ENCODE peak calls at places on chromosomes 7 and 10, in five cellular contexts. V, A, Q, F and W are unnamed samples.

GRCh38 chr7:155381852-155382801 is 75.8 kb upstream of the EN2 start:
- DNase-seq in V (no peak), A (no peak), Q (no peak), F (no peak), W (no peak)

GRCh38 chr10:67114945-67115344 is 189.1 kb downstream of the LRRTM3 start:
- DNase-seq in V (no peak), A (no peak), Q (no peak), F (no peak), W (no peak)

GRCh38 chr10:119768455-119769094 is 42.7 kb downstream of the INPP5F start:
- DNase-seq in V (no peak), A (peak), Q (no peak), F (peak), W (no peak)

GRCh38 chr10:118868618-118869017 is 113.8 kb upstream of the CACUL1 start:
- DNase-seq in V (no peak), A (no peak), Q (no peak), F (peak), W (no peak)

GRCh38 chr7:157682064-157682945 is 345.5 kb downstream of the DNAJB6 start:
- DNase-seq in V (no peak), A (no peak), Q (no peak), F (no peak), W (no peak)

GRCh38 chr7:26813426-26813825 is 51.0 kb downstream of the SKAP2 start:
- DNase-seq in V (no peak), A (peak), Q (no peak), F (no peak), W (no peak)

GRCh38 chr7:78039791-78040776 is 241.5 kb downstream of the PHTF2 start:
- DNase-seq in V (peak), A (peak), Q (no peak), F (no peak), W (no peak)

GRCh38 chr7:78127009-78127408 is 328.4 kb downstream of the PHTF2 start:
- DNase-seq in V (no peak), A (no peak), Q (no peak), F (no peak), W (no peak)

GRCh38 chr10:59649606-59650346 is 59.9 kb downstream of the SLC16A9 start:
- DNase-seq in V (no peak), A (no peak), Q (no peak), F (no peak), W (no peak)

GRCh38 chr7:100098913-100099312 is 2.3 kb downstream of the MCM7 start:
- DNase-seq in V (no peak), A (no peak), Q (no peak), F (no peak), W (no peak)

GRCh38 chr10:132452216-132452650 is 55.2 kb downstream of the PWWP2B start:
- DNase-seq in V (peak), A (no peak), Q (no peak), F (no peak), W (no peak)

GRCh38 chr10:74223755-74224530 is 72.9 kb downstream of the ADK start:
- DNase-seq in V (no peak), A (peak), Q (no peak), F (peak), W (no peak)

GRCh38 chr7:48748081-48748833 is 176.1 kb upstream of the CDC14C start:
- DNase-seq in V (no peak), A (no peak), Q (no peak), F (no peak), W (no peak)

GRCh38 chr10:98170249-98171117 is 36.0 kb downstream of the R3HCC1L start:
- DNase-seq in V (no peak), A (peak), Q (peak), F (peak), W (no peak)

GRCh38 chr7:142583424-142583823 is 165.8 kb upstream of the PRSS1 start:
- DNase-seq in V (no peak), A (peak), Q (no peak), F (peak), W (peak)

GRCh38 chr7:66189695-66190503 is 15.2 kb upstream of the TPST1 start:
- DNase-seq in V (no peak), A (no peak), Q (no peak), F (no peak), W (no peak)

GRCh38 chr7:43698461-43699255 is 30.7 kb downstream of the COA1 start:
- DNase-seq in V (no peak), A (peak), Q (no peak), F (no peak), W (no peak)

GRCh38 chr10:13382759-13383753 is 35.0 kb upstream of the SEPHS1 start:
- DNase-seq in V (no peak), A (no peak), Q (no peak), F (peak), W (no peak)

GRCh38 chr10:125158528-125159485 is 1.6 kb downstream of the CTBP2 start:
- DNase-seq in V (peak), A (peak), Q (no peak), F (peak), W (no peak)

GRCh38 chr7:28328161-28328560 is 84.2 kb upstream of the CREB5 start:
- DNase-seq in V (no peak), A (no peak), Q (no peak), F (peak), W (no peak)

GRCh38 chr10:49257159-49257558 is 41.8 kb upstream of the C10orf71 start:
- DNase-seq in V (no peak), A (no peak), Q (no peak), F (no peak), W (no peak)

GRCh38 chr10:30437039-30437781 is 3.2 kb downstream of the MAP3K8 start:
- DNase-seq in V (no peak), A (peak), Q (no peak), F (no peak), W (no peak)

GRCh38 chr10:89042547-89042946 is 51.9 kb downstream of the FAS start:
- DNase-seq in V (no peak), A (no peak), Q (no peak), F (peak), W (no peak)

GRCh38 chr10:78260675-78261074 is 227.0 kb downstream of the RPS24 start:
- DNase-seq in V (no peak), A (no peak), Q (no peak), F (no peak), W (no peak)

GRCh38 chr7:147774461-147774860 is 816.1 kb upstream of the C7orf33 start:
- DNase-seq in V (no peak), A (no peak), Q (no peak), F (no peak), W (no peak)

GRCh38 chr7:43879477-43879876 is 10.2 kb upstream of the MRPS24 start:
- DNase-seq in V (no peak), A (peak), Q (no peak), F (peak), W (peak)

GRCh38 chr7:46900312-46901263 is 681.3 kb downstream of the TNS3 start:
- DNase-seq in V (no peak), A (no peak), Q (no peak), F (no peak), W (peak)

GRCh38 chr7:762891-763290 is 35.8 kb upstream of the PRKAR1B start:
- DNase-seq in V (no peak), A (no peak), Q (no peak), F (no peak), W (no peak)

GRCh38 chr10:57955076-57955475 is 312.6 kb downstream of the IPMK start:
- DNase-seq in V (no peak), A (peak), Q (no peak), F (peak), W (peak)

GRCh38 chr10:116403740-116404250 is 23.9 kb upstream of the PNLIPRP3 start:
- DNase-seq in V (no peak), A (no peak), Q (no peak), F (no peak), W (no peak)

GRCh38 chr7:27634892-27635538 is 27.7 kb downstream of the HIBADH start:
- DNase-seq in V (no peak), A (no peak), Q (no peak), F (no peak), W (no peak)

GRCh38 chr10:88693392-88694020 is 12.5 kb upstream of the LIPK start:
- DNase-seq in V (no peak), A (peak), Q (no peak), F (no peak), W (no peak)

GRCh38 chr10:128887856-128888255 is 579.2 kb upstream of the MGMT start:
- DNase-seq in V (no peak), A (no peak), Q (no peak), F (no peak), W (no peak)

GRCh38 chr7:88338521-88338920 is 31.8 kb upstream of the STEAP4 start:
- DNase-seq in V (no peak), A (no peak), Q (no peak), F (no peak), W (no peak)

GRCh38 chr10:22988581-22989360 is 60.9 kb downstream of the ARMC3 start:
- DNase-seq in V (no peak), A (peak), Q (peak), F (peak), W (peak)

GRCh38 chr10:51139176-51139575 is 64.9 kb downstream of the PRKG1 start:
- DNase-seq in V (no peak), A (peak), Q (no peak), F (no peak), W (no peak)

GRCh38 chr7:147419001-147419400 is 1171.6 kb upstream of the C7orf33 start:
- DNase-seq in V (no peak), A (no peak), Q (no peak), F (no peak), W (no peak)

GRCh38 chr10:4121531-4122380 is 336.7 kb upstream of the KLF6 start:
- DNase-seq in V (no peak), A (no peak), Q (no peak), F (no peak), W (no peak)
- H3K4me3 ChIP-seq in V (no peak), A (no peak), Q (peak), F (no peak), W (no peak)

GRCh38 chr7:129502708-129503685 is 666 bp downstream of the SMKR1 start:
- DNase-seq in V (no peak), A (no peak), Q (no peak), F (no peak), W (no peak)
- TF ChIP-seq CTCF in V (no peak), A (no peak), Q (no peak), F (no peak), W (no peak)

DNA sequence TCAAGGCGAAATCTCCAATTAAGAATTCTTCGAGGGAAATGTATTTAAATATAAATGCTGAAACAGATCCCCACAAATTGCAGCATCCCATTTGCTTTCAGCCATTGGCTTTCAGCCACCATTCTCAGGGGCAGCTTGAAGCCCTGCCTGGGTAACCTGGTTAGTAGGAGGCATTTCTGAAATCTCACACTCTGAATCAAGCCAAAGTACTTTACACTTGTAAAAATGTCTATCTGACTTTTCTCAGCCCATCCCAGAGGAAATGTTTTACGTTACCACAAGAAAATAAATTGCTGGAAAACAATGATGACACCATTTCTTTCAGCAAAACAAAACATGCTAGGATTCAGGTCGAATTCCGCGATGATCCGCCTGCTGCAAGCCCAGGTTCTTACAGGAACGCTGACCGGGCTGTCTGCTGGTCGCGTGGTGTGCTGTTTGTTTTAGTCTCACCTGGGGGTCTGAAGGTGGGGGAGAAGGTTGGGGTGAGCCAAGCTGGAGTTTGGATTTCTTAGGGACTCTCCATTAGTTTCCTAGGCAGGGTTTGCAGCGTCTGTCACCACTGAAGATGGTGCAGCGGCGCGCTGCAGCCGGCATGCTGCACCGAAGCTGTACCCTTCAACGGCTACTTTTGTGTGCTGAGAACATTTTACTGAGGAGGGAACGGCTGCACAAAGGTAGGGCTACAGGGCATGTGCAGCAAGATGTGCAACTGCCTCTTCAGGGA is 48.8 kb downstream of the GCC1 start:
- DNase-seq in V (no peak), A (no peak), Q (no peak), F (no peak), W (no peak)
- H3K4me3 ChIP-seq in V (no peak), A (no peak), Q (no peak), F (peak), W (no peak)

DNA sequence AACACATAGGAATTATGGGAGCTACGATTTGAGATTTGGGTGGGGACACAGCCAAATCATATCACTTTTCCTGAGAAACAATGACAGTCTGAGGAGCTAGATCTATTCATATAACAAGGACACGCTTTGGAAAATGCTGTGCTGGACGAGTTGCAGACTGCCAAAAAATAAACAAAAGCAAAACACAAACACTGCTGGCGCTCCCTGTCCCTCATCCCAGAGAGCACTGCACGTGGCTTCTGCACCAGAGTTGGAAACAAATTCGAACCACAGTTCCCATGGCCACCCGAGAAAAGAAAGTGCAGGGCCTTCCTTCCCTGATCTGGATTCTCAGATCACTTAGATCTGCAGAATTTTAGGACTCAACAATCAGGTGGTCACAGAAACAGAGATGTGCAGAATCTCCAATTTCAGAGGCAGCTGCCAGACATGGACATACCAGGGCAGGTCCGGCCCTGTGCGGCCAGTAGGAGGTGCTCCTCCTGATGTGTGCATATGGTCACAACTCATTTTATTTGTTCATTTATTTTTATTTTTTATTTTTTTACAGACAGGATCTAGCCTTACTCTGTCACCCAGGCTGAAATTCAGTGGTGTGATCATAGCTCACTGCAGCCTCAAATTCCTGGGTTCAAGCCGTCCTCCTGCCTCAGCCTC is 35.1 kb upstream of the ECHDC3 start:
- DNase-seq in V (peak), A (no peak), Q (no peak), F (no peak), W (no peak)
- TF ChIP-seq CTCF in V (no peak), A (peak), Q (no peak), F (no peak), W (no peak)